ENCODE peak calls at places on chromosomes 5 and 9, in nine cellular contexts. F is HCT116, J is upper lobe of left lung, H is K562, V is HL-60, T is GM12878, Y is transverse colon, C is suprapubic skin, I is GM23338. K is an unnamed sample.

GRCh38 chr5:32519508-32519907 is 65.8 kb upstream of the SUB1 start:
- DNase-seq in F (no peak), J (no peak), H (no peak), V (no peak), T (no peak), Y (no peak), C (no peak), I (no peak), K (no peak)

GRCh38 chr5:34685485-34686197 is 29.5 kb downstream of the RAI14 start:
- DNase-seq in F (no peak), J (no peak), H (no peak), V (no peak), T (no peak), Y (no peak), C (no peak), I (peak; percentile 82), K (no peak)

GRCh38 chr9:81035171-81035570 is 654.2 kb downstream of the TLE1 start:
- DNase-seq in F (no peak), J (no peak), H (no peak), V (no peak), T (no peak), Y (no peak), C (no peak), I (no peak), K (no peak)

GRCh38 chr9:118522093-118523028 is 818.2 kb downstream of the TLR4 start:
- DNase-seq in F (no peak), J (no peak), H (peak; percentile 11), V (peak; percentile 44), T (peak; percentile 34), Y (peak; percentile 13), C (no peak), I (peak; percentile 90), K (no peak)

GRCh38 chr9:76618762-76619161 is 145.5 kb upstream of the PCA3 start:
- DNase-seq in F (no peak), J (no peak), H (no peak), V (no peak), T (no peak), Y (no peak), C (no peak), I (no peak), K (no peak)

GRCh38 chr5:67770431-67771025 is 445.0 kb upstream of the PIK3R1 start:
- DNase-seq in F (no peak), J (no peak), H (peak; percentile 41), V (peak; percentile 53), T (peak; percentile 5), Y (peak; percentile 20), C (no peak), I (no peak), K (no peak)

GRCh38 chr5:125203039-125203438 is 456.6 kb upstream of the ZNF608 start:
- DNase-seq in F (no peak), J (no peak), H (no peak), V (no peak), T (no peak), Y (no peak), C (no peak), I (no peak), K (no peak)

GRCh38 chr9:2340046-2340760 is 281.4 kb upstream of the VLDLR start:
- DNase-seq in F (no peak), J (no peak), H (no peak), V (no peak), T (no peak), Y (no peak), C (no peak), I (no peak), K (peak; percentile 31)

GRCh38 chr5:171418982-171419662 is at the start of gene FGF18:
- DNase-seq in F (peak; percentile 56), J (no peak), H (peak; percentile 54), V (peak; percentile 25), T (no peak), Y (peak; percentile 20), C (peak; percentile 78), I (peak; percentile 89), K (peak; percentile 92)

GRCh38 chr5:157245477-157245876 is 20.4 kb upstream of the CYFIP2 start:
- DNase-seq in F (no peak), J (no peak), H (no peak), V (no peak), T (no peak), Y (no peak), C (no peak), I (peak; percentile 49), K (no peak)

GRCh38 chr5:54985301-54986268 is at the start of gene ESM1:
- DNase-seq in F (no peak), J (peak; percentile 53), H (no peak), V (no peak), T (no peak), Y (no peak), C (no peak), I (peak; percentile 3), K (peak; percentile 84)

GRCh38 chr5:144712090-144712489 is 541.4 kb downstream of the KCTD16 start:
- DNase-seq in F (no peak), J (no peak), H (no peak), V (peak; percentile 67), T (peak; percentile 15), Y (no peak), C (no peak), I (no peak), K (no peak)

GRCh38 chr5:177085985-177086917 is at the start of gene FGFR4:
- DNase-seq in F (peak; percentile 78), J (peak; percentile 92), H (peak; percentile 91), V (peak; percentile 5), T (peak; percentile 12), Y (peak; percentile 87), C (peak; percentile 83), I (peak; percentile 96), K (no peak)

GRCh38 chr5:36777105-36777757 is 99.3 kb upstream of the NIPBL start:
- DNase-seq in F (peak; percentile 15), J (no peak), H (peak; percentile 40), V (peak; percentile 14), T (no peak), Y (peak; percentile 19), C (no peak), I (peak; percentile 86), K (no peak)

GRCh38 chr9:129626079-129626943 is at the start of gene NTMT1:
- DNase-seq in F (peak; percentile 63), J (peak; percentile 98), H (peak; percentile 89), V (peak; percentile 86), T (peak; percentile 39), Y (peak; percentile 89), C (peak; percentile 95), I (peak; percentile 85), K (peak; percentile 97)

GRCh38 chr5:112232651-112233050 is 186.4 kb downstream of the EPB41L4A start:
- DNase-seq in F (no peak), J (no peak), H (no peak), V (no peak), T (no peak), Y (peak; percentile 47), C (no peak), I (no peak), K (no peak)

GRCh38 chr5:150189728-150190502 is at the start of gene SLC6A7:
- DNase-seq in F (no peak), J (peak; percentile 80), H (no peak), V (no peak), T (no peak), Y (no peak), C (no peak), I (peak; percentile 42), K (no peak)

GRCh38 chr5:130896636-130897035 is 268.4 kb downstream of the HINT1 start:
- DNase-seq in F (no peak), J (no peak), H (no peak), V (no peak), T (no peak), Y (no peak), C (no peak), I (no peak), K (no peak)

GRCh38 chr5:172956228-172956627 is 3.0 kb upstream of the RPL26L1 start:
- DNase-seq in F (no peak), J (no peak), H (no peak), V (no peak), T (no peak), Y (no peak), C (no peak), I (no peak), K (no peak)

GRCh38 chr9:135340726-135341475 is 138.7 kb upstream of the PPP1R26 start:
- DNase-seq in F (no peak), J (peak; percentile 70), H (no peak), V (no peak), T (no peak), Y (no peak), C (peak; percentile 69), I (no peak), K (no peak)

GRCh38 chr5:141623197-141623596 is 4.4 kb upstream of the DIAPH1 start:
- DNase-seq in F (no peak), J (no peak), H (no peak), V (no peak), T (peak; percentile 60), Y (no peak), C (no peak), I (peak; percentile 34), K (no peak)

GRCh38 chr5:154829589-154830218 is 20.7 kb downstream of the FAXDC2 start:
- DNase-seq in F (peak; percentile 85), J (no peak), H (no peak), V (no peak), T (no peak), Y (peak; percentile 70), C (no peak), I (no peak), K (no peak)

GRCh38 chr5:133365326-133365725 is 247.0 kb downstream of the FSTL4 start:
- DNase-seq in F (no peak), J (no peak), H (peak; percentile 5), V (no peak), T (no peak), Y (no peak), C (no peak), I (peak; percentile 67), K (no peak)

GRCh38 chr9:87148391-87149237 is 201.3 kb upstream of the GAS1 start:
- DNase-seq in F (no peak), J (peak; percentile 91), H (peak; percentile 27), V (no peak), T (no peak), Y (peak; percentile 52), C (peak; percentile 91), I (peak; percentile 93), K (peak; percentile 96)
- H3K27ac ChIP-seq in F (no peak overlapping the region), J (peak overlapping the region; percentile 56), H (no peak overlapping the region), V (no peak overlapping the region), T (no peak overlapping the region), Y (peak overlapping the region; percentile 88), C (peak overlapping the region; percentile 85), I (no peak overlapping the region), K (peak overlapping the region; percentile 83)

GRCh38 chr5:138138949-138139775 is at the start of gene NME5:
- DNase-seq in F (peak; percentile 48), J (peak; percentile 70), H (no peak), V (peak; percentile 1), T (peak; percentile 5), Y (peak; percentile 63), C (no peak), I (peak; percentile 90), K (no peak)
- TF ChIP-seq POLR2AphosphoS5 in F (no peak), J (no peak), H (no peak), V (no peak), T (no peak), Y (no peak), C (no peak), I (no peak), K (peak; percentile 53)

GRCh38 chr9:37996050-37996811 is 72.8 kb downstream of the SHB start:
- DNase-seq in F (no peak), J (no peak), H (peak; percentile 60), V (no peak), T (no peak), Y (no peak), C (no peak), I (no peak), K (no peak)
- H3K27ac ChIP-seq in F (no peak overlapping the region), J (peak overlapping the region; percentile 12), H (no peak overlapping the region), V (no peak overlapping the region), T (no peak overlapping the region), Y (no peak overlapping the region), C (no peak overlapping the region), I (no peak overlapping the region), K (peak overlapping the region; percentile 73)

GRCh38 chr5:132363431-132364112 is 5.9 kb upstream of the SLC22A5 start:
- DNase-seq in F (peak; percentile 47), J (no peak), H (peak; percentile 78), V (no peak), T (no peak), Y (no peak), C (no peak), I (no peak), K (no peak)
- TF ChIP-seq POLR2AphosphoS5 in F (no peak), J (no peak), H (no peak), V (no peak), T (no peak), Y (peak; percentile 7), C (no peak), I (no peak), K (peak; percentile 82)